ENCODE peak calls at places on chromosomes 4 and X, in six cellular contexts. One of them, this sample, is unnamed.

GRCh38 chr4:53490161-53490915 is 100.9 kb downstream of the LNX1 start:
- DNase-seq in cardiac muscle cell: peak; percentile 48
- DNase-seq in sigmoid colon: no peak
- DNase-seq in esophagus squamous epithelium: no peak
- DNase-seq in brain microvascular endothelial cell: no peak
- DNase-seq in SK-N-SH: no peak
- DNase-seq in this sample: no peak

GRCh38 chr4:155900402-155900801 is 3.1 kb upstream of the TDO2 start:
- DNase-seq in cardiac muscle cell: peak; percentile 87
- DNase-seq in sigmoid colon: no peak
- DNase-seq in SK-N-SH: no peak
- DNase-seq in esophagus squamous epithelium: no peak
- DNase-seq in brain microvascular endothelial cell: peak; percentile 31
- DNase-seq in this sample: peak; percentile 7

GRCh38 chr4:2301806-2302205 is 39.9 kb upstream of the MXD4 start:
- DNase-seq in cardiac muscle cell: no peak
- DNase-seq in sigmoid colon: peak; percentile 73
- DNase-seq in brain microvascular endothelial cell: no peak
- DNase-seq in SK-N-SH: no peak
- DNase-seq in esophagus squamous epithelium: no peak
- DNase-seq in this sample: no peak

GRCh38 chrX:153633607-153634180 is 13.3 kb upstream of the DUSP9 start:
- DNase-seq in brain microvascular endothelial cell: no peak
- DNase-seq in sigmoid colon: peak; percentile 38
- DNase-seq in SK-N-SH: no peak
- DNase-seq in esophagus squamous epithelium: no peak
- DNase-seq in cardiac muscle cell: no peak
- DNase-seq in this sample: no peak

GRCh38 chr4:124710253-124710849 is 2.2 kb downstream of the ANKRD50 start:
- DNase-seq in brain microvascular endothelial cell: peak; percentile 3
- DNase-seq in SK-N-SH: no peak
- DNase-seq in esophagus squamous epithelium: no peak
- DNase-seq in sigmoid colon: no peak
- DNase-seq in cardiac muscle cell: peak; percentile 31
- DNase-seq in this sample: no peak

GRCh38 chr4:100317032-100317864 is 127.0 kb upstream of the DDIT4L start:
- DNase-seq in esophagus squamous epithelium: no peak
- DNase-seq in sigmoid colon: no peak
- DNase-seq in SK-N-SH: no peak
- DNase-seq in brain microvascular endothelial cell: no peak
- DNase-seq in cardiac muscle cell: peak; percentile 34
- DNase-seq in this sample: no peak

GRCh38 chr4:168361365-168362024 is 42.9 kb upstream of the DDX60 start:
- DNase-seq in brain microvascular endothelial cell: no peak
- DNase-seq in esophagus squamous epithelium: no peak
- DNase-seq in SK-N-SH: no peak
- DNase-seq in sigmoid colon: no peak
- DNase-seq in cardiac muscle cell: no peak
- DNase-seq in this sample: no peak

GRCh38 chr4:2843023-2843908 is at the start of gene ADD1:
- DNase-seq in SK-N-SH: peak; percentile 100
- DNase-seq in esophagus squamous epithelium: peak; percentile 32
- DNase-seq in brain microvascular endothelial cell: peak; percentile 79
- DNase-seq in cardiac muscle cell: peak; percentile 96
- DNase-seq in sigmoid colon: peak; percentile 96
- DNase-seq in this sample: peak; percentile 99

GRCh38 chr4:22897520-22898108 is 204.9 kb downstream of the GBA3 start:
- DNase-seq in esophagus squamous epithelium: no peak
- DNase-seq in sigmoid colon: no peak
- DNase-seq in brain microvascular endothelial cell: no peak
- DNase-seq in SK-N-SH: peak; percentile 30
- DNase-seq in cardiac muscle cell: peak; percentile 33
- DNase-seq in this sample: peak; percentile 26

GRCh38 chr4:13990596-13991589 is 363.4 kb upstream of the BOD1L1 start:
- DNase-seq in sigmoid colon: no peak
- DNase-seq in SK-N-SH: peak; percentile 30
- DNase-seq in cardiac muscle cell: peak; percentile 46
- DNase-seq in brain microvascular endothelial cell: peak; percentile 61
- DNase-seq in esophagus squamous epithelium: no peak
- DNase-seq in this sample: no peak

GRCh38 chr4:4780634-4781287 is 78.7 kb upstream of the MSX1 start:
- DNase-seq in brain microvascular endothelial cell: peak; percentile 63
- DNase-seq in esophagus squamous epithelium: no peak
- DNase-seq in SK-N-SH: peak; percentile 69
- DNase-seq in cardiac muscle cell: peak; percentile 38
- DNase-seq in sigmoid colon: no peak
- DNase-seq in this sample: peak; percentile 9

GRCh38 chr4:112979881-112980421 is 69.5 kb upstream of the ANK2 start:
- DNase-seq in sigmoid colon: no peak
- DNase-seq in esophagus squamous epithelium: no peak
- DNase-seq in cardiac muscle cell: no peak
- DNase-seq in brain microvascular endothelial cell: no peak
- DNase-seq in SK-N-SH: no peak
- DNase-seq in this sample: no peak

GRCh38 chr4:45094676-45095075 is 368.3 kb upstream of the GNPDA2 start:
- DNase-seq in sigmoid colon: no peak
- DNase-seq in cardiac muscle cell: peak; percentile 11
- DNase-seq in SK-N-SH: no peak
- DNase-seq in esophagus squamous epithelium: no peak
- DNase-seq in brain microvascular endothelial cell: no peak
- DNase-seq in this sample: no peak

GRCh38 chrX:103211012-103211715 is 3.7 kb upstream of the BEX4 start:
- DNase-seq in SK-N-SH: peak; percentile 60
- DNase-seq in sigmoid colon: peak; percentile 63
- DNase-seq in cardiac muscle cell: peak; percentile 62
- DNase-seq in esophagus squamous epithelium: no peak
- DNase-seq in brain microvascular endothelial cell: peak; percentile 47
- DNase-seq in this sample: peak; percentile 15

GRCh38 chr4:24772952-24773351 is 22.4 kb upstream of the SOD3 start:
- DNase-seq in brain microvascular endothelial cell: no peak
- DNase-seq in SK-N-SH: no peak
- DNase-seq in esophagus squamous epithelium: no peak
- DNase-seq in cardiac muscle cell: no peak
- DNase-seq in sigmoid colon: no peak
- DNase-seq in this sample: no peak

GRCh38 chrX:53440631-53441517 is 6.7 kb upstream of the HSD17B10 start:
- DNase-seq in sigmoid colon: peak; percentile 92
- DNase-seq in brain microvascular endothelial cell: peak; percentile 24
- DNase-seq in SK-N-SH: peak; percentile 27
- DNase-seq in cardiac muscle cell: peak; percentile 55
- DNase-seq in esophagus squamous epithelium: peak; percentile 6
- DNase-seq in this sample: peak; percentile 48

GRCh38 chr4:59248313-59248712 is 1951.8 kb upstream of the ADGRL3 start:
- DNase-seq in SK-N-SH: no peak
- DNase-seq in brain microvascular endothelial cell: no peak
- DNase-seq in cardiac muscle cell: no peak
- DNase-seq in sigmoid colon: no peak
- DNase-seq in esophagus squamous epithelium: no peak
- DNase-seq in this sample: no peak

GRCh38 chr4:7375427-7375826 is 59.3 kb downstream of the PSAPL1 start:
- DNase-seq in esophagus squamous epithelium: no peak
- DNase-seq in SK-N-SH: no peak
- DNase-seq in cardiac muscle cell: peak; percentile 7
- DNase-seq in brain microvascular endothelial cell: no peak
- DNase-seq in sigmoid colon: no peak
- DNase-seq in this sample: no peak

GRCh38 chrX:15566244-15566643 is 34.5 kb downstream of the ACE2 start:
- DNase-seq in SK-N-SH: no peak
- DNase-seq in brain microvascular endothelial cell: no peak
- DNase-seq in sigmoid colon: no peak
- DNase-seq in cardiac muscle cell: no peak
- DNase-seq in esophagus squamous epithelium: no peak
- DNase-seq in this sample: no peak
- TF ChIP-seq CTCF in SK-N-SH: peak; percentile 20
- TF ChIP-seq CTCF in brain microvascular endothelial cell: peak; percentile 31
- TF ChIP-seq CTCF in sigmoid colon: no peak
- TF ChIP-seq CTCF in cardiac muscle cell: peak; percentile 20
- TF ChIP-seq CTCF in esophagus squamous epithelium: no peak
- TF ChIP-seq CTCF in this sample: no peak

GRCh38 chr4:40516651-40517050 is 113.0 kb downstream of the RBM47 start:
- DNase-seq in sigmoid colon: no peak
- DNase-seq in cardiac muscle cell: no peak
- DNase-seq in esophagus squamous epithelium: no peak
- DNase-seq in SK-N-SH: no peak
- DNase-seq in brain microvascular endothelial cell: no peak
- DNase-seq in this sample: no peak
- TF ChIP-seq CTCF in sigmoid colon: no peak
- TF ChIP-seq CTCF in cardiac muscle cell: no peak
- TF ChIP-seq CTCF in esophagus squamous epithelium: no peak
- TF ChIP-seq CTCF in SK-N-SH: no peak
- TF ChIP-seq CTCF in brain microvascular endothelial cell: no peak
- TF ChIP-seq CTCF in this sample: no peak

GRCh38 chrX:38175140-38175539 is 45.5 kb downstream of the SRPX start:
- DNase-seq in cardiac muscle cell: no peak
- DNase-seq in esophagus squamous epithelium: no peak
- DNase-seq in SK-N-SH: peak; percentile 38
- DNase-seq in sigmoid colon: no peak
- DNase-seq in brain microvascular endothelial cell: peak; percentile 9
- DNase-seq in this sample: peak; percentile 41
- TF ChIP-seq CTCF in cardiac muscle cell: peak; percentile 31
- TF ChIP-seq CTCF in esophagus squamous epithelium: peak; percentile 36
- TF ChIP-seq CTCF in SK-N-SH: peak; percentile 64
- TF ChIP-seq CTCF in sigmoid colon: no peak
- TF ChIP-seq CTCF in brain microvascular endothelial cell: peak; percentile 69
- TF ChIP-seq CTCF in this sample: peak; percentile 58

GRCh38 chr4:6019316-6020263 is 1.4 kb upstream of the C4orf50 start:
- DNase-seq in sigmoid colon: no peak
- DNase-seq in brain microvascular endothelial cell: peak; percentile 53
- DNase-seq in SK-N-SH: peak; percentile 72
- DNase-seq in esophagus squamous epithelium: no peak
- DNase-seq in cardiac muscle cell: peak; percentile 61
- DNase-seq in this sample: peak; percentile 53
- TF ChIP-seq CTCF in sigmoid colon: peak; percentile 73
- TF ChIP-seq CTCF in brain microvascular endothelial cell: peak; percentile 77
- TF ChIP-seq CTCF in SK-N-SH: peak; percentile 60
- TF ChIP-seq CTCF in esophagus squamous epithelium: peak; percentile 69
- TF ChIP-seq CTCF in cardiac muscle cell: peak; percentile 89
- TF ChIP-seq CTCF in this sample: peak; percentile 83

GRCh38 chr4:70531981-70532380 is 13.6 kb downstream of the AMTN start:
- DNase-seq in SK-N-SH: peak; percentile 2
- DNase-seq in cardiac muscle cell: no peak
- DNase-seq in brain microvascular endothelial cell: no peak
- DNase-seq in esophagus squamous epithelium: no peak
- DNase-seq in sigmoid colon: no peak
- DNase-seq in this sample: no peak
- TF ChIP-seq CTCF in SK-N-SH: peak; percentile 29
- TF ChIP-seq CTCF in cardiac muscle cell: no peak
- TF ChIP-seq CTCF in brain microvascular endothelial cell: peak; percentile 40
- TF ChIP-seq CTCF in esophagus squamous epithelium: no peak
- TF ChIP-seq CTCF in sigmoid colon: no peak
- TF ChIP-seq CTCF in this sample: no peak

GRCh38 chr4:8587469-8588195 is 4.9 kb upstream of the CPZ start:
- DNase-seq in cardiac muscle cell: no peak
- DNase-seq in brain microvascular endothelial cell: no peak
- DNase-seq in SK-N-SH: peak; percentile 32
- DNase-seq in sigmoid colon: peak; percentile 59
- DNase-seq in esophagus squamous epithelium: no peak
- DNase-seq in this sample: no peak

GRCh38 chr4:8586246-8586645 is 6.1 kb downstream of the GPR78 start:
- DNase-seq in brain microvascular endothelial cell: no peak
- DNase-seq in sigmoid colon: no peak
- DNase-seq in cardiac muscle cell: no peak
- DNase-seq in SK-N-SH: no peak
- DNase-seq in esophagus squamous epithelium: no peak
- DNase-seq in this sample: no peak

GRCh38 chr4:8588196-8588470 is 4.4 kb upstream of the CPZ start:
- DNase-seq in esophagus squamous epithelium: no peak
- DNase-seq in brain microvascular endothelial cell: no peak
- DNase-seq in SK-N-SH: no peak
- DNase-seq in sigmoid colon: peak; percentile 27
- DNase-seq in cardiac muscle cell: no peak
- DNase-seq in this sample: no peak

GRCh38 chr4:8585721-8586161 is 5.5 kb downstream of the GPR78 start:
- DNase-seq in sigmoid colon: peak; percentile 25
- DNase-seq in brain microvascular endothelial cell: no peak
- DNase-seq in esophagus squamous epithelium: no peak
- DNase-seq in SK-N-SH: no peak
- DNase-seq in cardiac muscle cell: no peak
- DNase-seq in this sample: no peak

DNA sequence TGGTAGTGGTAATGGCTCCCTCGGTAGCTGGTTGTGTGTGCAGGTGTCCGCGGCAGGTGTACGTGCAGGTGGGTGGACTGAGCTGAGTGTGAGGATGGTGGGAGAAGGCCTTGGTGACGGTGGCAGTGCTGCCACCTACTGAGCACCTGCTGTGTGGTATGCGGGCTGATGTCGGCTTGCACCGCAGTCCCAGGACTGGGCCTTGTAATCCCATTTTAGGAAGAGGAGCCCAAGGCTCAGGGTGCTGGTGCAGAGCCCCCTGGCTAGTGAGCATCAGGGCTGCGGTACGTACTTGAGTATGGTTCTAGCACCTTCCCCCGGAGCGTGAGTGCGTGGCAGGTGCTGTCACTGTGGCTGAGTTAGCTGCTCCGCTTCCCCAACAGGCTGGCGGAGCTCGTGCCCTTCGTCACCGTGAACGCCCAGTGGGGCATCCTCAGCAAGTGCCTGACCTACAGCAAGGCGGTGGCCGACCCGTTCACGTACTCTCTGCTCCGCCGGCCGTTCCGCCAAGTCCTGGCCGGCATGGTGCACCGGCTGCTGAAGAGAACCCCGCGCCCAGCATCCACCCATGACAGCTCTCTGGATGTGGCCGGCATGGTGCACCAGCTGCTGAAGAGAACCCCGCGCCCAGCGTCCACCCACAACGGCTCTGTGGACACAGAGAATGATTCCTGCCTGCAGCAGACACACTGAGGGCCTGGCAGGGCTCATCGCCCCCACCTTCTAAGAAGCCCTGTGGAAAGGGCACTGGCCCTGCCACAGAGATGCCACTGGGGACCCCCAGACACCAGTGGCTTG is 5.7 kb upstream of the CPZ start:
- DNase-seq in esophagus squamous epithelium: no peak
- DNase-seq in SK-N-SH: no peak
- DNase-seq in sigmoid colon: peak; percentile 48
- DNase-seq in brain microvascular endothelial cell: no peak
- DNase-seq in cardiac muscle cell: no peak
- DNase-seq in this sample: no peak
- TF ChIP-seq CTCF in esophagus squamous epithelium: no peak
- TF ChIP-seq CTCF in SK-N-SH: no peak
- TF ChIP-seq CTCF in sigmoid colon: no peak
- TF ChIP-seq CTCF in brain microvascular endothelial cell: no peak
- TF ChIP-seq CTCF in cardiac muscle cell: no peak
- TF ChIP-seq CTCF in this sample: no peak

GRCh38 chr4:140296871-140297570 is 76.4 kb upstream of the SCOC start:
- DNase-seq in brain microvascular endothelial cell: no peak
- DNase-seq in cardiac muscle cell: no peak
- DNase-seq in sigmoid colon: no peak
- DNase-seq in esophagus squamous epithelium: no peak
- DNase-seq in SK-N-SH: no peak
- DNase-seq in this sample: peak; percentile 59
- TF ChIP-seq CTCF in brain microvascular endothelial cell: no peak
- TF ChIP-seq CTCF in cardiac muscle cell: no peak
- TF ChIP-seq CTCF in sigmoid colon: no peak
- TF ChIP-seq CTCF in esophagus squamous epithelium: no peak
- TF ChIP-seq CTCF in SK-N-SH: no peak
- TF ChIP-seq CTCF in this sample: no peak

GRCh38 chrX:48761674-48762471 is at the start of gene GLOD5:
- DNase-seq in sigmoid colon: no peak
- DNase-seq in cardiac muscle cell: peak; percentile 10
- DNase-seq in SK-N-SH: peak; percentile 27
- DNase-seq in brain microvascular endothelial cell: no peak
- DNase-seq in esophagus squamous epithelium: no peak
- DNase-seq in this sample: peak; percentile 51
- TF ChIP-seq CTCF in sigmoid colon: no peak
- TF ChIP-seq CTCF in cardiac muscle cell: no peak
- TF ChIP-seq CTCF in SK-N-SH: peak; percentile 30
- TF ChIP-seq CTCF in brain microvascular endothelial cell: peak; percentile 32
- TF ChIP-seq CTCF in esophagus squamous epithelium: peak; percentile 43
- TF ChIP-seq CTCF in this sample: peak; percentile 7

GRCh38 chr4:107037188-107037587 is 1.1 kb upstream of the DKK2 start:
- DNase-seq in cardiac muscle cell: peak; percentile 53
- DNase-seq in sigmoid colon: peak; percentile 73
- DNase-seq in SK-N-SH: peak; percentile 67
- DNase-seq in brain microvascular endothelial cell: peak; percentile 28
- DNase-seq in esophagus squamous epithelium: no peak
- DNase-seq in this sample: peak; percentile 2
- TF ChIP-seq CTCF in cardiac muscle cell: peak; percentile 73
- TF ChIP-seq CTCF in sigmoid colon: peak; percentile 57
- TF ChIP-seq CTCF in SK-N-SH: peak; percentile 81
- TF ChIP-seq CTCF in brain microvascular endothelial cell: peak; percentile 83
- TF ChIP-seq CTCF in esophagus squamous epithelium: no peak
- TF ChIP-seq CTCF in this sample: no peak

This sample was measured in RWPE1.